ENCODE peak calls at places on chromosomes 7 and 10, in nine cellular contexts. One of them, this sample, is unnamed.

GRCh38 chr7:116354546-116355422 is 144.4 kb downstream of the TES start:
- DNase-seq in astrocyte of the spinal cord: peak
- DNase-seq in GM23248: peak
- DNase-seq in GM06990: no peak
- DNase-seq in mesendoderm: peak
- DNase-seq in psoas muscle: peak
- DNase-seq in ovary: peak
- DNase-seq in AG09309: peak
- DNase-seq in fibroblast of pulmonary artery: peak
- DNase-seq in this sample: no peak

GRCh38 chr7:7976677-7977076 is 8.1 kb downstream of the GLCCI1 start:
- DNase-seq in astrocyte of the spinal cord: no peak
- DNase-seq in GM23248: no peak
- DNase-seq in GM06990: no peak
- DNase-seq in mesendoderm: no peak
- DNase-seq in psoas muscle: no peak
- DNase-seq in ovary: no peak
- DNase-seq in AG09309: no peak
- DNase-seq in fibroblast of pulmonary artery: no peak
- DNase-seq in this sample: no peak

GRCh38 chr7:142887282-142888015 is 1.9 kb upstream of the TRPV6 start:
- DNase-seq in astrocyte of the spinal cord: no peak
- DNase-seq in GM23248: no peak
- DNase-seq in GM06990: no peak
- DNase-seq in mesendoderm: no peak
- DNase-seq in psoas muscle: no peak
- DNase-seq in ovary: no peak
- DNase-seq in AG09309: no peak
- DNase-seq in fibroblast of pulmonary artery: no peak
- DNase-seq in this sample: no peak

GRCh38 chr7:7757576-7757975 is 39.2 kb upstream of the RPA3 start:
- DNase-seq in astrocyte of the spinal cord: no peak
- DNase-seq in GM23248: no peak
- DNase-seq in GM06990: no peak
- DNase-seq in mesendoderm: no peak
- DNase-seq in psoas muscle: no peak
- DNase-seq in ovary: no peak
- DNase-seq in AG09309: no peak
- DNase-seq in fibroblast of pulmonary artery: no peak
- DNase-seq in this sample: no peak

GRCh38 chr7:1695800-1696454 is 25.9 kb downstream of the ELFN1 start:
- DNase-seq in astrocyte of the spinal cord: no peak
- DNase-seq in GM23248: no peak
- DNase-seq in GM06990: no peak
- DNase-seq in mesendoderm: no peak
- DNase-seq in psoas muscle: peak
- DNase-seq in ovary: peak
- DNase-seq in AG09309: no peak
- DNase-seq in fibroblast of pulmonary artery: no peak
- DNase-seq in this sample: peak

GRCh38 chr7:149735181-149735602 is 38.2 kb downstream of the ZNF467 start:
- DNase-seq in astrocyte of the spinal cord: no peak
- DNase-seq in GM23248: no peak
- DNase-seq in GM06990: no peak
- DNase-seq in mesendoderm: no peak
- DNase-seq in psoas muscle: no peak
- DNase-seq in ovary: no peak
- DNase-seq in AG09309: no peak
- DNase-seq in fibroblast of pulmonary artery: no peak
- DNase-seq in this sample: no peak

GRCh38 chr10:84178387-84178697 is 4.7 kb downstream of the GPR15LG start:
- DNase-seq in astrocyte of the spinal cord: no peak
- DNase-seq in GM23248: no peak
- DNase-seq in GM06990: no peak
- DNase-seq in mesendoderm: no peak
- DNase-seq in psoas muscle: no peak
- DNase-seq in ovary: no peak
- DNase-seq in AG09309: no peak
- DNase-seq in fibroblast of pulmonary artery: no peak
- DNase-seq in this sample: no peak

GRCh38 chr7:129798616-129799349 is 154.0 kb downstream of the UBE2H start:
- DNase-seq in astrocyte of the spinal cord: no peak
- DNase-seq in GM23248: no peak
- DNase-seq in GM06990: no peak
- DNase-seq in mesendoderm: no peak
- DNase-seq in psoas muscle: no peak
- DNase-seq in ovary: no peak
- DNase-seq in AG09309: no peak
- DNase-seq in fibroblast of pulmonary artery: no peak
- DNase-seq in this sample: no peak

GRCh38 chr7:101233907-101234547 is 3.6 kb downstream of the CLDN15 start:
- DNase-seq in astrocyte of the spinal cord: no peak
- DNase-seq in GM23248: no peak
- DNase-seq in GM06990: no peak
- DNase-seq in mesendoderm: peak
- DNase-seq in psoas muscle: no peak
- DNase-seq in ovary: no peak
- DNase-seq in AG09309: no peak
- DNase-seq in fibroblast of pulmonary artery: no peak
- DNase-seq in this sample: no peak

GRCh38 chr7:101231644-101232043 is 6.0 kb downstream of the CLDN15 start:
- DNase-seq in astrocyte of the spinal cord: no peak
- DNase-seq in GM23248: no peak
- DNase-seq in GM06990: no peak
- DNase-seq in mesendoderm: no peak
- DNase-seq in psoas muscle: no peak
- DNase-seq in ovary: no peak
- DNase-seq in AG09309: no peak
- DNase-seq in fibroblast of pulmonary artery: no peak
- DNase-seq in this sample: peak

GRCh38 chr7:101234636-101235035 is 3.0 kb downstream of the CLDN15 start:
- DNase-seq in astrocyte of the spinal cord: no peak
- DNase-seq in GM23248: no peak
- DNase-seq in GM06990: no peak
- DNase-seq in mesendoderm: no peak
- DNase-seq in psoas muscle: no peak
- DNase-seq in ovary: no peak
- DNase-seq in AG09309: no peak
- DNase-seq in fibroblast of pulmonary artery: no peak
- DNase-seq in this sample: no peak

GRCh38 chr7:101235050-101235449 is 2.6 kb downstream of the CLDN15 start:
- DNase-seq in astrocyte of the spinal cord: no peak
- DNase-seq in GM23248: peak
- DNase-seq in GM06990: no peak
- DNase-seq in mesendoderm: peak
- DNase-seq in psoas muscle: no peak
- DNase-seq in ovary: no peak
- DNase-seq in AG09309: no peak
- DNase-seq in fibroblast of pulmonary artery: no peak
- DNase-seq in this sample: peak

DNA sequence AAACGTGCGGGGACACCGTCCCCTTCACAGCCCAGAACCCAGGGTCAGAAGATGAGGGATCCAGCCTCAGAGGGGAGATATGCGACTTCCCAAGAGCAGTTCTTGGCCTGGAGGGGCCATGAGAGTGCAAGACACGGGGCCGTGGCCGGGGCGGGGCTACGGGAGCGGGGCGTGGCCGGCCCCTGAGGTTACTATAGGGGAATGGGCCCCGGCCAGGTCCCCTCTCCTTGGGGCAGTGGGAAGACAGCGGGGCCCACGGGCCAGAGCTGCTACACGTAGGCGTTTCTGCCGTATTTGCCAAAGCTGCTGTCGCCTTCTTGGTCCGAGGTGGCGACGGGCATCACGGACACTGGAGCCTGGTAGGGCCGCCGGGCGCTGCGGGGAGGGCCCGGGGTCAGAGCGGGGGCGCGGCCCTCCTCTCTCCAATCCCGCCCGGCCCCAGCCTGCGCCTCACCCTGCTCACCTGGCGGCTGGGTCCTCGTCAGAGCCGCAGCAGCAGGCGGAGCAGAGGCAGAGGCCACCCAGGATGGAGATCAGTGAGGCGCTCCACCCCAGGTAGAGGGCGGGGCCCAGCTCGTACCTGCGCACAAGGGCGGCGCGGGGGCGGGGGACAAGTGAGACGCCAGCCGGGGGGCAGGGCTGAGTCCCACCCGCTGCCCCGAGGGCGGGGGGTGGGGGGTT is 5.3 kb downstream of the CLDN15 start:
- DNase-seq in astrocyte of the spinal cord: no peak
- DNase-seq in GM23248: no peak
- DNase-seq in GM06990: no peak
- DNase-seq in mesendoderm: peak
- DNase-seq in psoas muscle: no peak
- DNase-seq in ovary: no peak
- DNase-seq in AG09309: no peak
- DNase-seq in fibroblast of pulmonary artery: no peak
- DNase-seq in this sample: peak
- H3K4me3 ChIP-seq in astrocyte of the spinal cord: no peak
- H3K4me3 ChIP-seq in GM23248: no peak
- H3K4me3 ChIP-seq in GM06990: no peak
- H3K4me3 ChIP-seq in mesendoderm: peak
- H3K4me3 ChIP-seq in psoas muscle: peak
- H3K4me3 ChIP-seq in ovary: no peak
- H3K4me3 ChIP-seq in AG09309: no peak
- H3K4me3 ChIP-seq in fibroblast of pulmonary artery: no peak
- H3K4me3 ChIP-seq in this sample: no peak

GRCh38 chr7:23622469-23622868 is 25.3 kb downstream of the CCDC126 start:
- DNase-seq in astrocyte of the spinal cord: peak
- DNase-seq in GM23248: no peak
- DNase-seq in GM06990: no peak
- DNase-seq in mesendoderm: no peak
- DNase-seq in psoas muscle: no peak
- DNase-seq in ovary: no peak
- DNase-seq in AG09309: no peak
- DNase-seq in fibroblast of pulmonary artery: peak
- DNase-seq in this sample: no peak
- H3K4me3 ChIP-seq in astrocyte of the spinal cord: no peak
- H3K4me3 ChIP-seq in GM23248: no peak
- H3K4me3 ChIP-seq in GM06990: no peak
- H3K4me3 ChIP-seq in mesendoderm: no peak
- H3K4me3 ChIP-seq in psoas muscle: no peak
- H3K4me3 ChIP-seq in ovary: no peak
- H3K4me3 ChIP-seq in AG09309: no peak
- H3K4me3 ChIP-seq in fibroblast of pulmonary artery: no peak
- H3K4me3 ChIP-seq in this sample: no peak

DNA sequence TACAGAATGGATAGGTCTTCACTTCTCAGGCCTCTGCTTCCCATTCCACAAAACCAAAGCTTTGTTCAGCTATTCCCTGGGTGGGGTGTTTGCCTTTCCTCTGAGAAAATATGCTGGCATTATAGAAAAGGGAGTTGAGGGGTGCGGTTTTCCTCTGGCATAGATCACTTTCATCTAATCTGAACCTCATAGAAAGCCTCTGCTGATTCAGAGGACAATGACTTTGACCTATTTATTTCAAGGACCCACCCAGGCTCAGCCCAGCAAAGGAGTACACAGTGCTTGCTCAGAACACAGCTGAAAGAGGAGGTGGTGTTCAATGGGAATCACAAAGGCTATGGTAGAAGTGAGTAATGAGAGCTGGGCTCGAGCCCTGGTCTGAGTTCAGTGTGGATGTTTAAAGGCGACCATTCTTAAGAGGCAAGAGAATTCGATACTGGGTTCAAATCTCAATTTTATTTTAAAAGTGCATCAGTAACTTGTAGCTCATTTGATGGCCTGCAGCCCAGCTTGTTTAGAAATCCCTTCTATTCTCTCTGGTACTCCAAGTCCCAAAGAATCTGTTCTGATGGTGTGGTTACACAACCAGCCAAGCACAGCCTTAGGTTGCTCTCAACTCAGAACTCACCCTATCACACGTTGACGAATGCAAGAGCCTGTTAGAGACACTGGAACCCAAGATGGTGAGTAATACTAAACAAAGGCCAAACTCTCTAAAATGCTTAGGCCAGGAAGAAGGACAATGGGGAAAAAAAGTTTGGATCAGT is 1012.8 kb downstream of the LRMDA start:
- DNase-seq in astrocyte of the spinal cord: no peak
- DNase-seq in GM23248: peak
- DNase-seq in GM06990: no peak
- DNase-seq in mesendoderm: no peak
- DNase-seq in psoas muscle: peak
- DNase-seq in ovary: no peak
- DNase-seq in AG09309: no peak
- DNase-seq in fibroblast of pulmonary artery: peak
- DNase-seq in this sample: no peak
- H3K4me3 ChIP-seq in astrocyte of the spinal cord: no peak
- H3K4me3 ChIP-seq in GM23248: no peak
- H3K4me3 ChIP-seq in GM06990: no peak
- H3K4me3 ChIP-seq in mesendoderm: no peak
- H3K4me3 ChIP-seq in psoas muscle: no peak
- H3K4me3 ChIP-seq in ovary: no peak
- H3K4me3 ChIP-seq in AG09309: no peak
- H3K4me3 ChIP-seq in fibroblast of pulmonary artery: no peak
- H3K4me3 ChIP-seq in this sample: no peak

DNA sequence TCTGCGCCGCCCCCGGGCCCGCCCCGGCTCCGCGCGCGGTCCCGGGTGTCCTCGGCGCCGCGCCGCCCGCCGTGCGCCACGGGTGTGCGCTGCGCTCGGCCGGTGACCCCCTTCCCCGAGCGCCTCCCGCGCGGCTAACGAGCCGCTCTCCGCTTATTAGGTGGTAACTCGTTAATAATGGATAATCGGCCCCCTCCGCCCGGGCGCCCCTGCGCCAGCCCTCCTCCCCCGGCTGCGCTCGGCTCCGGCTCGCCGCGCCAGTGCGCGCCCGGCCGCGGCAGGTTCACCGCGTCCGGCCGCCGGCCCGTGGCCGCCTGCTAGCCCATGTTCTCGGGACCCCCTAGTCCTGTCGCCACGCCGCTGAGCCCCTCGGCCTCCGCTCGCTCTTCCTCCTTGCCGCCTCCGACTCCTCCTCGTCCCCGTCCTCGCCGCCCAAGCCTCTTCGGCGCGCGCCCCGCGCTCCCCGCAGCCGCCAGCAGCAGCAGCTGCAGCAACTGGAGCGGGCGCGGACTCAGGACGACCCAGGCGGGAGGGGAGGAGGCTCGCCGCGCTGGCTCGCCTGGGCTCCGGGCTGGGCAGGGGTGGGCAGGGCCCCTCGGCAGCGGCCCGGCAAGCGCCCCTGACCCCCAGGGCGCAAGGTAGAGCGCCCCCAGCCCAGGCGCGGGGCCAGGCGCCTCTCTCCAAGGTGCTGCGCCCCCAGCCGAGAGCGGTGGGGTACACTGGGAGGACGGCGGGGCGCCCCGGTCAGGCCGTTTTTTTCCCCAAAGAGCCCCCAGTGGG is 568 bp upstream of the KCNMA1 start:
- DNase-seq in astrocyte of the spinal cord: peak
- DNase-seq in GM23248: peak
- DNase-seq in GM06990: peak
- DNase-seq in mesendoderm: peak
- DNase-seq in psoas muscle: peak
- DNase-seq in ovary: peak
- DNase-seq in AG09309: no peak
- DNase-seq in fibroblast of pulmonary artery: peak
- DNase-seq in this sample: peak
- H3K4me3 ChIP-seq in astrocyte of the spinal cord: peak
- H3K4me3 ChIP-seq in GM23248: peak
- H3K4me3 ChIP-seq in GM06990: peak
- H3K4me3 ChIP-seq in mesendoderm: peak
- H3K4me3 ChIP-seq in psoas muscle: peak
- H3K4me3 ChIP-seq in ovary: peak
- H3K4me3 ChIP-seq in AG09309: peak
- H3K4me3 ChIP-seq in fibroblast of pulmonary artery: peak
- H3K4me3 ChIP-seq in this sample: no peak

GRCh38 chr10:7892146-7892545 is 73.8 kb downstream of the TAF3 start:
- DNase-seq in astrocyte of the spinal cord: no peak
- DNase-seq in GM23248: no peak
- DNase-seq in GM06990: no peak
- DNase-seq in mesendoderm: no peak
- DNase-seq in psoas muscle: no peak
- DNase-seq in ovary: no peak
- DNase-seq in AG09309: no peak
- DNase-seq in fibroblast of pulmonary artery: peak
- DNase-seq in this sample: no peak
- H3K4me3 ChIP-seq in astrocyte of the spinal cord: no peak
- H3K4me3 ChIP-seq in GM23248: no peak
- H3K4me3 ChIP-seq in GM06990: no peak
- H3K4me3 ChIP-seq in mesendoderm: no peak
- H3K4me3 ChIP-seq in psoas muscle: no peak
- H3K4me3 ChIP-seq in ovary: no peak
- H3K4me3 ChIP-seq in AG09309: no peak
- H3K4me3 ChIP-seq in fibroblast of pulmonary artery: no peak
- H3K4me3 ChIP-seq in this sample: no peak